ENCODE peak calls at places on chromosomes 12 and 14, in six cellular contexts. G is uterus; Z is neuronal stem cell; M is MG63; J is left lung; Q is CD4-positive, alpha-beta T cell. C is an unnamed sample.
A peak's percentile ranks its signal among the peaks of the same experiment; 100 is the strongest.

GRCh38 chr14:23478109-23478698 is 8.7 kb downstream of the NGDN start:
- DNase-seq in Z (no peak), J (peak; percentile 37), G (peak; percentile 43), M (no peak), Q (peak; percentile 62), C (peak; percentile 47)

GRCh38 chr12:61348871-61349270 is 911.3 kb upstream of the USP15 start:
- DNase-seq in Z (no peak), J (no peak), G (no peak), Q (no peak), M (no peak), C (no peak)

GRCh38 chr14:93319958-93320357 is 12.9 kb downstream of the BTBD7 start:
- DNase-seq in J (no peak), G (no peak), M (no peak), Z (no peak), Q (no peak), C (no peak)

GRCh38 chr12:97173672-97174385 is 266.8 kb downstream of the NEDD1 start:
- DNase-seq in Z (peak; percentile 37), G (no peak), M (no peak), Q (no peak), J (no peak), C (no peak)

GRCh38 chr14:65357091-65357490 is 55.4 kb upstream of the FUT8 start:
- DNase-seq in Q (no peak), M (no peak), Z (no peak), G (no peak), J (no peak), C (no peak)

GRCh38 chr12:132495629-132496207 is 5.8 kb downstream of the FBRSL1 start:
- DNase-seq in M (no peak), Q (no peak), G (no peak), Z (no peak), J (no peak), C (no peak)

GRCh38 chr14:64620910-64621309 is 71.1 kb downstream of the PPP1R36 start:
- DNase-seq in Q (no peak), Z (no peak), G (no peak), J (no peak), M (no peak), C (no peak)

GRCh38 chr12:95184119-95184518 is 33.1 kb downstream of the FGD6 start:
- DNase-seq in Z (no peak), Q (no peak), M (no peak), J (no peak), G (no peak), C (no peak)

GRCh38 chr14:94345344-94346072 is 22.4 kb upstream of the SERPINA6 start:
- DNase-seq in M (peak; percentile 74), Q (no peak), Z (no peak), J (no peak), G (no peak), C (no peak)

GRCh38 chr12:46219892-46220655 is 48.8 kb downstream of the SLC38A1 start:
- DNase-seq in Q (peak; percentile 70), G (no peak), Z (no peak), M (peak; percentile 66), J (no peak), C (no peak)

GRCh38 chr14:50290306-50290705 is 21.7 kb downstream of the L2HGDH start:
- DNase-seq in Q (no peak), J (no peak), M (no peak), G (no peak), Z (no peak), C (no peak)

GRCh38 chr14:71582705-71583104 is 349.5 kb upstream of the RGS6 start:
- DNase-seq in M (no peak), G (no peak), J (no peak), Z (no peak), Q (no peak), C (no peak)

GRCh38 chr12:48279096-48279495 is 71.6 kb downstream of the ZNF641 start:
- DNase-seq in Q (no peak), M (no peak), J (no peak), G (no peak), Z (no peak), C (no peak)
- H3K27me3 ChIP-seq in Q (no peaks in the 10 kb centered on the region), M (no peaks in the 10 kb centered on the region), J (no peaks in the 10 kb centered on the region), G (no peaks in the 10 kb centered on the region), Z (peaks cover 14% of the 10 kb centered on the region), C (no peaks in the 10 kb centered on the region)

GRCh38 chr12:117847371-117847770 is 121.4 kb downstream of the KSR2 start:
- DNase-seq in G (no peak), J (no peak), Q (no peak), M (no peak), Z (no peak), C (no peak)

GRCh38 chr12:117842220-117842619 is 126.6 kb downstream of the KSR2 start:
- DNase-seq in M (no peak), Q (no peak), G (no peak), Z (no peak), J (no peak), C (no peak)

GRCh38 chr12:117844114-117844513 is 124.7 kb downstream of the KSR2 start:
- DNase-seq in M (no peak), Q (no peak), G (no peak), J (no peak), Z (no peak), C (no peak)

GRCh38 chr12:117845271-117845904 is 123.4 kb downstream of the KSR2 start:
- DNase-seq in M (no peak), G (no peak), J (no peak), Q (no peak), Z (no peak), C (no peak)

GRCh38 chr12:117842630-117843029 is 126.2 kb downstream of the KSR2 start:
- DNase-seq in M (no peak), Q (no peak), G (no peak), J (no peak), Z (no peak), C (no peak)
- H3K27me3 ChIP-seq in M (no peaks in the 10 kb centered on the region), Q (peaks cover 4% of the 10 kb centered on the region), G (no peaks in the 10 kb centered on the region), J (peaks cover 41% of the 10 kb centered on the region), Z (peaks cover 4% of the 10 kb centered on the region), C (no peaks in the 10 kb centered on the region)

DNA sequence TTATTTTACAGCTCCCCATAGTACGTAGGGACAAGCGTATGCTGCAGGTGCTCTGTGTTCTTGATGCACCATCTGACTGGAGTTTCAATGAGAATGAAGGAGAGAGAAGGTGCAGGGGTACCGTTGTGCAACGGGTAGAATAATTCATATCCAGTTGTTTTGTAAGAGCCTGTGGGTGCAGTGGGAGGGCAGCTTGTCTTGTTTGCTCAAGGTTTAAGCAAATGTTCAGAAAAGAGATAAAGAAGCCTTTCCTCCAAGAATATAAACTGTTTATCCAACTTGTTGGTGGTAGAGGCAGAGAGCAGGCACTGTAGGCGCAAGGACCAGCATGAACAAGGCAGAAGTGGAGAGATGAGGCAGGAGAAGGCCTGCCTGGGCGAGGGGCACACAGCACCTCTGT is 64.2 kb downstream of the ADCK1 start:
- DNase-seq in J (no peak), Q (no peak), M (no peak), G (no peak), Z (no peak), C (no peak)
- H3K27me3 ChIP-seq in J (no peaks in the 10 kb centered on the region), Q (no peaks in the 10 kb centered on the region), M (no peaks in the 10 kb centered on the region), G (no peaks in the 10 kb centered on the region), Z (no peaks in the 10 kb centered on the region), C (no peaks in the 10 kb centered on the region)

GRCh38 chr14:73236157-73236556 is 1.1 kb upstream of the PAPLN start:
- DNase-seq in J (no peak), G (no peak), M (no peak), Q (no peak), Z (no peak), C (no peak)

GRCh38 chr14:73238262-73238852 is 1.1 kb downstream of the PAPLN start:
- DNase-seq in M (peak; percentile 54), J (no peak), Z (no peak), G (no peak), Q (no peak), C (no peak)

GRCh38 chr14:73236752-73237218 is 521 bp upstream of the PAPLN start:
- DNase-seq in Z (no peak), Q (no peak), J (no peak), M (no peak), G (no peak), C (no peak)

GRCh38 chr14:73237786-73238261 is 518 bp downstream of the PAPLN start:
- DNase-seq in Q (no peak), Z (no peak), G (no peak), J (no peak), M (no peak), C (no peak)

GRCh38 chr14:73237219-73237785 is at the start of gene PAPLN:
- DNase-seq in J (peak; percentile 59), M (no peak), Q (no peak), Z (no peak), G (no peak), C (peak; percentile 62)
- H3K27me3 ChIP-seq in J (peaks cover 92% of the 10 kb centered on the region), M (peaks cover 2% of the 10 kb centered on the region), Q (peaks cover 79% of the 10 kb centered on the region), Z (peaks cover 48% of the 10 kb centered on the region), G (no peaks in the 10 kb centered on the region), C (no peaks in the 10 kb centered on the region)

GRCh38 chr14:104845834-104846441 is 19.1 kb upstream of the CEP170B start:
- DNase-seq in Z (no peak), G (no peak), M (no peak), Q (no peak), J (no peak), C (no peak)

GRCh38 chr14:104843442-104844305 is 21.4 kb upstream of the CEP170B start:
- DNase-seq in Q (no peak), Z (peak; percentile 59), M (no peak), G (no peak), J (no peak), C (peak; percentile 36)

GRCh38 chr14:104843006-104843405 is 22.1 kb upstream of the CEP170B start:
- DNase-seq in Z (no peak), Q (no peak), M (no peak), G (no peak), J (no peak), C (no peak)

GRCh38 chr14:104845033-104845666 is 19.9 kb upstream of the CEP170B start:
- DNase-seq in G (no peak), J (no peak), Q (no peak), M (no peak), Z (no peak), C (no peak)

GRCh38 chr14:104844306-104845032 is 20.6 kb upstream of the CEP170B start:
- DNase-seq in M (no peak), J (no peak), G (no peak), Z (no peak), Q (no peak), C (no peak)
- H3K27me3 ChIP-seq in M (peaks cover 17% of the 10 kb centered on the region), J (peaks cover 62% of the 10 kb centered on the region), G (peaks cover 4% of the 10 kb centered on the region), Z (peaks cover 65% of the 10 kb centered on the region), Q (peaks cover 48% of the 10 kb centered on the region), C (no peaks in the 10 kb centered on the region)